ENCODE peak calls at places on chromosomes 12 and 14, in five cellular contexts. V is body of pancreas, W is Peyer's patch, U is prostate gland, Z is breast epithelium. F is an unnamed sample.

GRCh38 chr14:89367449-89368120 is 49.4 kb downstream of the FOXN3 start:
- DNase-seq in V (no peak), W (no peak), U (no peak), Z (no peak), F (no peak)

GRCh38 chr14:96272777-96273471 is 16.9 kb downstream of the BDKRB1 start:
- DNase-seq in V (peak; percentile 44), W (no peak), U (no peak), Z (no peak), F (peak; percentile 37)

GRCh38 chr12:32455607-32456063 is 56.3 kb downstream of the FGD4 start:
- DNase-seq in V (peak; percentile 56), W (no peak), U (peak; percentile 40), Z (no peak), F (no peak)

GRCh38 chr12:113244015-113244983 is 23.0 kb downstream of the TPCN1 start:
- DNase-seq in V (peak; percentile 93), W (no peak), U (peak; percentile 86), Z (peak; percentile 85), F (peak; percentile 72)

GRCh38 chr12:26245175-26245942 is 50.0 kb downstream of the SSPN start:
- DNase-seq in V (no peak), W (no peak), U (no peak), Z (no peak), F (no peak)

GRCh38 chr12:85835810-85836715 is at the start of gene RASSF9:
- DNase-seq in V (peak; percentile 82), W (no peak), U (peak; percentile 68), Z (peak; percentile 78), F (peak; percentile 60)

GRCh38 chr12:38056701-38057689 is 259.6 kb upstream of the ALG10B start:
- DNase-seq in V (no peak), W (no peak), U (no peak), Z (no peak), F (no peak)

GRCh38 chr14:105023791-105024480 is 3.1 kb upstream of the CDCA4 start:
- DNase-seq in V (no peak), W (no peak), U (no peak), Z (no peak), F (no peak)

GRCh38 chr12:88544991-88545684 is 35.1 kb downstream of the KITLG start:
- DNase-seq in V (no peak), W (no peak), U (no peak), Z (no peak), F (no peak)

GRCh38 chr14:58969951-58970751 is 218.3 kb upstream of the DAAM1 start:
- DNase-seq in V (peak; percentile 24), W (no peak), U (no peak), Z (no peak), F (no peak)

GRCh38 chr12:11539156-11539555 is 110.3 kb upstream of the ETV6 start:
- DNase-seq in V (no peak), W (no peak), U (no peak), Z (no peak), F (no peak)

GRCh38 chr12:75850751-75851462 is 180.7 kb downstream of the PHLDA1 start:
- DNase-seq in V (no peak), W (no peak), U (no peak), Z (no peak), F (no peak)

GRCh38 chr12:16349132-16349463 is 1.7 kb downstream of the MGST1 start:
- DNase-seq in V (peak; percentile 87), W (no peak), U (peak; percentile 33), Z (peak; percentile 66), F (peak; percentile 90)

GRCh38 chr14:100696590-100696989 is 30.1 kb upstream of the DLK1 start:
- DNase-seq in V (no peak), W (no peak), U (no peak), Z (no peak), F (no peak)

GRCh38 chr14:32629146-32629545 is 300.0 kb downstream of the AKAP6 start:
- DNase-seq in V (no peak), W (no peak), U (no peak), Z (no peak), F (no peak)

GRCh38 chr14:68248481-68249255 is 429.1 kb downstream of the RAD51B start:
- DNase-seq in V (peak; percentile 55), W (no peak), U (no peak), Z (no peak), F (peak; percentile 86)

GRCh38 chr12:107092669-107093546 is 441 bp downstream of the CRY1 start:
- DNase-seq in V (peak; percentile 68), W (peak; percentile 44), U (peak; percentile 22), Z (peak; percentile 40), F (peak; percentile 92)

GRCh38 chr12:90958995-90959394 is 4.0 kb upstream of the CCER1 start:
- DNase-seq in V (no peak), W (no peak), U (no peak), Z (no peak), F (no peak)

GRCh38 chr14:35963209-35963608 is 137.1 kb downstream of the BRMS1L start:
- DNase-seq in V (no peak), W (no peak), U (no peak), Z (no peak), F (no peak)

GRCh38 chr14:95527392-95528002 is 7.4 kb upstream of the GLRX5 start:
- DNase-seq in V (peak; percentile 43), W (peak; percentile 72), U (no peak), Z (no peak), F (peak; percentile 69)

GRCh38 chr12:53223391-53224267 is 8.4 kb downstream of the RARG start:
- DNase-seq in V (peak; percentile 34), W (no peak), U (no peak), Z (no peak), F (no peak)

GRCh38 chr12:70618371-70618770 is 18.9 kb downstream of the PTPRB start:
- DNase-seq in V (no peak), W (no peak), U (no peak), Z (no peak), F (no peak)

GRCh38 chr14:106840258-106840657 is 1313.9 kb downstream of the TMEM121 start:
- DNase-seq in V (no peak), W (peak; percentile 31), U (no peak), Z (no peak), F (no peak)

GRCh38 chr12:51821423-51822260 is 26.9 kb downstream of the FIGNL2 start:
- DNase-seq in V (no peak), W (no peak), U (no peak), Z (no peak), F (no peak)

GRCh38 chr14:74977164-74977900 is 21.9 kb upstream of the PGF start:
- DNase-seq in V (no peak), W (no peak), U (no peak), Z (no peak), F (peak; percentile 82)

GRCh38 chr12:93229494-93230310 is 148.0 kb upstream of the NUDT4 start:
- DNase-seq in V (no peak), W (no peak), U (no peak), Z (no peak), F (no peak)

GRCh38 chr12:108560321-108560721 is 652 bp downstream of the SART3 start:
- DNase-seq in V (no peak), W (no peak), U (no peak), Z (no peak), F (no peak)

GRCh38 chr12:108560752-108561719 is at the start of gene SART3:
- DNase-seq in V (peak; percentile 88), W (peak; percentile 73), U (peak; percentile 75), Z (peak; percentile 68), F (peak; percentile 94)

GRCh38 chr12:108561852-108562347 is 496 bp upstream of the ISCU start:
- DNase-seq in V (no peak), W (no peak), U (no peak), Z (no peak), F (no peak)

GRCh38 chr12:108562348-108563134 is at the start of gene ISCU:
- DNase-seq in V (peak; percentile 96), W (peak; percentile 96), U (peak; percentile 95), Z (peak; percentile 96), F (peak; percentile 99)

GRCh38 chr12:108559748-108560147 is 1.2 kb downstream of the SART3 start:
- DNase-seq in V (no peak), W (no peak), U (no peak), Z (no peak), F (no peak)
- TF ChIP-seq CTCF in V (no peak), W (no peak), U (no peak), Z (no peak), F (no peak)

DNA sequence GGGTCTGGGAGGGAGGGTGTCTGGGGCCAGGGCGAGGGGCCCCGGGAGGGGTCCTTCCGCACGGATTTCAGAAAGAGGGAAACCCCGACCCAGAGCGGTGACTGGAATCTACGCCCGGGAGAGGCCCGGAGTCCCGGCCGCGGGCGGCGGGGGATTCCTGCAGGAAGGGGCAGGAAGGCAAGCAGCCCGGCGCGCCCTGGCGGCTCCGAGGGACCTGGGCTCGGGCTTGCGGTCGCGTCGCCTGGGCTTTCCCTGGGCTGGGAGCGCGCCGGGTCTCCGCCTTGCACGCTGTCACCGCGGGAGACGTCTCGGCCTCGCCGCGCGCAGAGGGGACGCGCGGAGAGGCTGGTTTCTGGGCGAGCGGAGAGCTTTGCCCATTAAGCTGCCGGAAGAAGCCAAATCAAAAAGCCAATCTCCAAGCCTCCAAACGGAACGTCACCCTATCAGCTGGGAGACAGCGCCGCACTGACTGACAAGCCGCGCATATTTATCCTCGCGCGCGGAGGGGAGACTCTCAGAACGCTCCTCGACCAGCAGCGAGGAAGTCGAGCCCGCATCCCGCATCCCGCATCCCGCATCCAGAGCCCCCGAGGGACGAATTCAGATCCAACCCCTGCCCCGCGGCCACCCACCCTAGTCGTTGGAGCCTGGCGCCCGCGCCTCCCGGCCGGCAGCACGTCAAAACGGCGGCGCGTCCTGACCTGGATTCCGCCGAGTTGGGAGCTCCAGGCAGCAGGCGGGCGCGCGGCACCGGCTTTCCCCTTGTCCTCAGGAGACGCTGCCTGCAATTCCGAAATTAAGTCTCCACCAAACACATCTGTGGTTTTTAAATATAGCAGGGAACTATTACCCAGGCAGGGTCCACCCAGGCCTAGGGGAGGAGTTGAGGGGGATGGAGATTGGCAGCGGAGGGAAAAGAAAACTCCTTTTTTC is at the start of gene SLC8A3:
- DNase-seq in V (peak; percentile 33), W (no peak), U (peak; percentile 20), Z (no peak), F (no peak)
- TF ChIP-seq POLR2A in V (no peak), W (no peak), U (no peak), Z (no peak), F (no peak)

GRCh38 chr12:104499207-104499606 is 42.5 kb downstream of the CHST11 start:
- DNase-seq in V (no peak), W (no peak), U (no peak), Z (no peak), F (no peak)

GRCh38 chr12:104499668-104500328 is 43.0 kb downstream of the CHST11 start:
- DNase-seq in V (no peak), W (no peak), U (peak; percentile 38), Z (no peak), F (no peak)

GRCh38 chr12:104495786-104496185 is 39.0 kb downstream of the CHST11 start:
- DNase-seq in V (no peak), W (no peak), U (no peak), Z (no peak), F (no peak)

GRCh38 chr12:104496336-104496735 is 39.6 kb downstream of the CHST11 start:
- DNase-seq in V (no peak), W (no peak), U (no peak), Z (no peak), F (no peak)

GRCh38 chr12:104498211-104498801 is 41.6 kb downstream of the CHST11 start:
- DNase-seq in V (no peak), W (no peak), U (no peak), Z (no peak), F (no peak)
- H3K4me3 ChIP-seq in V (no peak overlapping the region), W (no peak overlapping the region), U (no peak overlapping the region), Z (no peak overlapping the region), F (no peak overlapping the region)

DNA sequence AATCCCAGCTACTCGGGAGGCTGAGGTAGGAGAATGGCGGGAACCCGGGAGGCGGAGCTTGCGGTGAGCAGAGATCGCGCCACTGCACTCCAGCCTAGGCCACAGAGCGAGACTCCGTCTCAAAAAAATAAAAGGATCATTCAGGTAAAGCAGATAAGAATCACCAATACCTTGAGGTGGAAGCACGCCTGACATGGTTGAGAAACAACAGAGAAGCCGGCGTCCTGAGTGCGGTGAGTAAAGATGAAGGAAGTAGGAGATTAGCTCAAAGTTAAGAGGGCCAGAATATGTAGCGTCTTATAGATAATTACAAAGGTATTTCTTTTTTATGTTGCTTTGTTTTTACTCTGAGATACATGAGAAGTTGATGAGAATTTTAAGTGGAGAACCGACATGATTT is 14.7 kb downstream of the CLEC7A start:
- DNase-seq in V (no peak), W (no peak), U (no peak), Z (no peak), F (no peak)
- TF ChIP-seq CTCF in V (no peak), W (no peak), U (no peak), Z (no peak), F (no peak)

F was measured in lower leg skin.